ENCODE peak calls at places on chromosomes 5 and 9, in seven cellular contexts. H is GM04504, Y is foreskin fibroblast, O is SK-N-MC, N is BE2C, C is islet precursor cell, Q is RWPE2. S is an unnamed sample.
A peak's percentile ranks its signal among the peaks of the same experiment; 100 is the strongest.

GRCh38 chr9:91047529-91047928 is 245.9 kb downstream of the SYK start:
- DNase-seq in H (no peak), Y (no peak), O (no peak), N (no peak), C (no peak), Q (no peak), S (no peak)

GRCh38 chr9:135820661-135821060 is 86.7 kb downstream of the CAMSAP1 start:
- DNase-seq in H (no peak), Y (no peak), O (no peak), N (no peak), C (no peak), Q (no peak), S (no peak)

GRCh38 chr5:107604990-107605389 is 65.7 kb downstream of the EFNA5 start:
- DNase-seq in H (no peak), Y (peak; percentile 70), O (no peak), N (peak; percentile 14), C (no peak), Q (no peak), S (no peak)

GRCh38 chr5:172451771-172452197 is 2.5 kb downstream of the SH3PXD2B start:
- DNase-seq in H (no peak), Y (peak; percentile 84), O (no peak), N (no peak), C (peak; percentile 96), Q (peak; percentile 68), S (peak; percentile 62)

GRCh38 chr5:176339304-176339703 is 22.3 kb downstream of the KIAA1191 start:
- DNase-seq in H (no peak), Y (no peak), O (no peak), N (no peak), C (no peak), Q (no peak), S (no peak)

GRCh38 chr9:111020594-111020993 is 17.7 kb downstream of the LPAR1 start:
- DNase-seq in H (no peak), Y (no peak), O (no peak), N (no peak), C (no peak), Q (no peak), S (no peak)

GRCh38 chr9:95752129-95752731 is 123.3 kb upstream of the ERCC6L2 start:
- DNase-seq in H (no peak), Y (no peak), O (no peak), N (no peak), C (no peak), Q (no peak), S (peak; percentile 69)

GRCh38 chr5:110768138-110768845 is 29.5 kb downstream of the SLC25A46 start:
- DNase-seq in H (no peak), Y (peak; percentile 66), O (no peak), N (no peak), C (no peak), Q (no peak), S (no peak)

GRCh38 chr9:33415152-33416038 is 13.0 kb upstream of the AQP7 start:
- DNase-seq in H (no peak), Y (no peak), O (no peak), N (peak; percentile 67), C (peak; percentile 78), Q (no peak), S (peak; percentile 96)

GRCh38 chr9:89065921-89066320 is 74.7 kb downstream of the S1PR3 start:
- DNase-seq in H (no peak), Y (no peak), O (no peak), N (no peak), C (no peak), Q (no peak), S (no peak)

GRCh38 chr5:135386886-135387628 is 12.0 kb downstream of the MACROH2A1 start:
- DNase-seq in H (peak; percentile 76), Y (peak; percentile 88), O (no peak), N (no peak), C (no peak), Q (no peak), S (no peak)

GRCh38 chr5:24325306-24325832 is 319.4 kb downstream of the CDH10 start:
- DNase-seq in H (no peak), Y (no peak), O (no peak), N (no peak), C (no peak), Q (no peak), S (no peak)

GRCh38 chr5:53490747-53491146 is 10.3 kb downstream of the FST start:
- DNase-seq in H (peak; percentile 81), Y (peak; percentile 73), O (no peak), N (no peak), C (no peak), Q (peak; percentile 65), S (no peak)

GRCh38 chr9:17802249-17802857 is 223.5 kb downstream of the SH3GL2 start:
- DNase-seq in H (no peak), Y (no peak), O (no peak), N (no peak), C (no peak), Q (no peak), S (no peak)

GRCh38 chr9:123284658-123285057 is 16.3 kb upstream of the STRBP start:
- DNase-seq in H (no peak), Y (no peak), O (no peak), N (no peak), C (no peak), Q (no peak), S (no peak)

GRCh38 chr9:1083325-1083913 is 33.3 kb downstream of the DMRT2 start:
- DNase-seq in H (peak; percentile 4), Y (peak; percentile 7), O (peak; percentile 90), N (no peak), C (no peak), Q (peak; percentile 58), S (peak; percentile 32)

GRCh38 chr9:75889577-75889976 is 896 bp upstream of the PCSK5 start:
- DNase-seq in H (no peak), Y (no peak), O (no peak), N (no peak), C (no peak), Q (no peak), S (no peak)

GRCh38 chr5:56026863-56027300 is 32.1 kb upstream of the IL6ST start:
- DNase-seq in H (peak; percentile 54), Y (peak; percentile 84), O (no peak), N (no peak), C (no peak), Q (no peak), S (no peak)

GRCh38 chr9:95477441-95477840 is 39.3 kb downstream of the PTCH1 start:
- DNase-seq in H (no peak), Y (no peak), O (no peak), N (no peak), C (no peak), Q (no peak), S (no peak)

GRCh38 chr5:176530406-176530982 is 6.7 kb downstream of the RNF44 start:
- DNase-seq in H (no peak), Y (no peak), O (no peak), N (no peak), C (no peak), Q (no peak), S (peak; percentile 43)

GRCh38 chr9:114200721-114201300 is 45.5 kb downstream of the COL27A1 start:
- DNase-seq in H (no peak), Y (no peak), O (no peak), N (no peak), C (no peak), Q (no peak), S (no peak)

GRCh38 chr5:61401726-61402125 is 69.7 kb downstream of the ZSWIM6 start:
- DNase-seq in H (no peak), Y (no peak), O (no peak), N (no peak), C (no peak), Q (no peak), S (no peak)

GRCh38 chr9:16029056-16029615 is 476.3 kb downstream of the CCDC171 start:
- DNase-seq in H (peak; percentile 49), Y (peak; percentile 97), O (no peak), N (no peak), C (no peak), Q (no peak), S (no peak)

GRCh38 chr9:111992523-111992922 is 95.9 kb downstream of the UGCG start:
- DNase-seq in H (no peak), Y (peak; percentile 47), O (no peak), N (no peak), C (no peak), Q (no peak), S (no peak)

GRCh38 chr5:138930371-138931097 is 55.4 kb upstream of the LRRTM2 start:
- DNase-seq in H (no peak), Y (no peak), O (no peak), N (no peak), C (no peak), Q (no peak), S (no peak)

GRCh38 chr9:127755558-127756060 is 20.5 kb upstream of the TOR2A start:
- DNase-seq in H (no peak), Y (no peak), O (no peak), N (no peak), C (no peak), Q (no peak), S (no peak)

GRCh38 chr5:60333103-60333502 is 366.9 kb downstream of the DEPDC1B start:
- DNase-seq in H (no peak), Y (peak; percentile 13), O (no peak), N (no peak), C (no peak), Q (no peak), S (no peak)

GRCh38 chr5:34411470-34412346 is 244.4 kb upstream of the RAI14 start:
- DNase-seq in H (peak; percentile 25), Y (peak; percentile 13), O (no peak), N (no peak), C (no peak), Q (no peak), S (peak; percentile 71)

GRCh38 chr9:70324963-70325362 is 66.2 kb downstream of the SMC5 start:
- DNase-seq in H (no peak), Y (peak; percentile 87), O (no peak), N (no peak), C (no peak), Q (no peak), S (no peak)

GRCh38 chr9:4301971-4302427 is 2.1 kb upstream of the GLIS3 start:
- DNase-seq in H (peak; percentile 92), Y (peak; percentile 93), O (no peak), N (no peak), C (peak; percentile 81), Q (peak; percentile 72), S (no peak)

GRCh38 chr5:140598836-140599235 is 34.1 kb downstream of the CD14 start:
- DNase-seq in H (no peak), Y (no peak), O (no peak), N (no peak), C (no peak), Q (no peak), S (no peak)

GRCh38 chr9:130286072-130286770 is 20.7 kb downstream of the HMCN2 start:
- DNase-seq in H (no peak), Y (no peak), O (no peak), N (no peak), C (peak; percentile 52), Q (no peak), S (peak; percentile 31)

GRCh38 chr5:91841423-91841822 is 458.3 kb upstream of the ARRDC3 start:
- DNase-seq in H (no peak), Y (no peak), O (no peak), N (no peak), C (no peak), Q (no peak), S (no peak)

GRCh38 chr5:178551059-178551458 is 39.1 kb downstream of the COL23A1 start:
- DNase-seq in H (no peak), Y (peak; percentile 5), O (no peak), N (no peak), C (no peak), Q (no peak), S (no peak)

GRCh38 chr9:96399335-96399633 is 15.8 kb upstream of the SLC35D2 start:
- DNase-seq in H (no peak), Y (no peak), O (no peak), N (no peak), C (no peak), Q (no peak), S (no peak)

GRCh38 chr9:115880221-115880620 is 273.4 kb upstream of the PAPPA start:
- DNase-seq in H (no peak), Y (no peak), O (no peak), N (no peak), C (no peak), Q (no peak), S (no peak)